ENCODE peak calls at places on chromosomes 11 and 22, in nine cellular contexts. D is right atrium auricular region; W is lower lobe of right lung; P is CD8-positive, alpha-beta T cell; A is adrenal gland; G is GDM1; T is globus pallidus; U is activated CD4-positive, alpha-beta T cell treated with anti-CD3 and anti-CD28 coated beads, Interleukin-2, amount 50 U/mL, for 48 hours; V is hippocampal formation. I is an unnamed sample.

GRCh38 chr11:1815311-1815710 is 19.5 kb upstream of the SYT8 start:
- DNase-seq in D (no peak), W (no peak), P (no peak), A (no peak), G (no peak), T (no peak), U (no peak), V (no peak), I (no peak)

GRCh38 chr11:114026355-114026754 is 33.2 kb upstream of the ZBTB16 start:
- DNase-seq in D (no peak), W (no peak), P (peak), A (no peak), G (peak), T (no peak), U (peak), V (no peak), I (no peak)

GRCh38 chr11:68314203-68314885 is 2.0 kb downstream of the LRP5 start:
- DNase-seq in D (no peak), W (no peak), P (no peak), A (no peak), G (no peak), T (no peak), U (no peak), V (no peak), I (no peak)

GRCh38 chr11:107858217-107859070 is at the start of gene SLC35F2:
- DNase-seq in D (no peak), W (peak), P (peak), A (peak), G (peak), T (no peak), U (peak), V (peak), I (peak)

GRCh38 chr11:27783701-27784355 is 83.6 kb upstream of the BDNF start:
- DNase-seq in D (no peak), W (no peak), P (no peak), A (no peak), G (no peak), T (no peak), U (no peak), V (no peak), I (no peak)

GRCh38 chr11:117179048-117179999 is 781 bp downstream of the SIDT2 start:
- DNase-seq in D (peak), W (peak), P (peak), A (peak), G (no peak), T (peak), U (peak), V (no peak), I (no peak)

GRCh38 chr11:134818531-134818930 is 406.5 kb upstream of the B3GAT1 start:
- DNase-seq in D (no peak), W (no peak), P (no peak), A (no peak), G (no peak), T (no peak), U (no peak), V (no peak), I (no peak)

GRCh38 chr11:96162816-96163499 is 180.0 kb downstream of the MAML2 start:
- DNase-seq in D (no peak), W (no peak), P (no peak), A (peak), G (no peak), T (no peak), U (no peak), V (no peak), I (no peak)

GRCh38 chr22:40044870-40045834 is 50.4 kb downstream of the FAM83F start:
- DNase-seq in D (no peak), W (peak), P (peak), A (peak), G (peak), T (peak), U (peak), V (no peak), I (no peak)

GRCh38 chr11:122632178-122632824 is 23.2 kb upstream of the UBASH3B start:
- DNase-seq in D (no peak), W (no peak), P (no peak), A (no peak), G (no peak), T (no peak), U (no peak), V (no peak), I (no peak)

GRCh38 chr11:2940166-2940929 is 11.1 kb upstream of the PHLDA2 start:
- DNase-seq in D (peak), W (peak), P (peak), A (peak), G (no peak), T (no peak), U (peak), V (no peak), I (no peak)

GRCh38 chr11:64401775-64402174 is 42.8 kb downstream of the RPS6KA4 start:
- DNase-seq in D (no peak), W (no peak), P (no peak), A (no peak), G (no peak), T (no peak), U (no peak), V (no peak), I (no peak)